ENCODE peak calls at places on chromosomes 7 and 10, in six cellular contexts. L is MM.1S, B is PC-3, K is SK-N-SH, U is HCT116, S is neural progenitor cell. W is an unnamed sample.

GRCh38 chr10:12448729-12449391 is 99.5 kb downstream of the CAMK1D start:
- DNase-seq in S (no peak), B (peak), U (peak), L (peak), K (no peak), W (peak)

GRCh38 chr7:149071641-149072437 is 18.7 kb downstream of the ZNF786 start:
- DNase-seq in B (no peak), L (no peak), S (peak), K (peak), U (peak), W (no peak)

GRCh38 chr7:84368122-84368521 is 173.5 kb upstream of the SEMA3A start:
- DNase-seq in K (no peak), B (no peak), U (no peak), S (no peak), L (no peak), W (no peak)

GRCh38 chr10:102113261-102113955 is 6.8 kb downstream of the LDB1 start:
- DNase-seq in S (peak), K (no peak), B (no peak), L (no peak), U (no peak), W (no peak)

GRCh38 chr10:14486777-14487510 is 156.2 kb upstream of the FRMD4A start:
- DNase-seq in K (no peak), U (no peak), B (no peak), S (peak), L (no peak), W (no peak)

GRCh38 chr7:39413866-39414668 is 152.1 kb upstream of the YAE1 start:
- DNase-seq in S (peak), U (peak), L (peak), B (peak), K (peak), W (peak)

GRCh38 chr7:511476-512145 is 8.0 kb downstream of the PDGFA start:
- DNase-seq in B (no peak), L (no peak), K (no peak), U (no peak), S (no peak), W (no peak)

GRCh38 chr10:103181244-103181643 is 11.8 kb downstream of the NT5C2 start:
- DNase-seq in L (peak), K (no peak), S (no peak), B (no peak), U (no peak), W (no peak)

GRCh38 chr7:17369686-17370426 is 71.4 kb downstream of the AHR start:
- DNase-seq in L (no peak), B (peak), U (no peak), K (no peak), S (no peak), W (peak)

GRCh38 chr7:50857804-50858203 is 75.1 kb upstream of the GRB10 start:
- DNase-seq in S (no peak), K (no peak), U (no peak), B (no peak), L (no peak), W (no peak)

GRCh38 chr10:108039821-108040584 is 875.5 kb upstream of the SORCS1 start:
- DNase-seq in K (no peak), L (peak), B (no peak), S (no peak), U (no peak), W (no peak)

GRCh38 chr10:12107781-12108180 is 21.7 kb upstream of the SEC61A2 start:
- DNase-seq in K (no peak), S (no peak), L (no peak), U (no peak), B (no peak), W (no peak)

GRCh38 chr7:39948375-39948774 is 1.7 kb upstream of the CDK13 start:
- DNase-seq in L (no peak), K (peak), B (no peak), U (no peak), S (no peak), W (peak)

GRCh38 chr7:84085147-84085546 is 109.4 kb downstream of the SEMA3A start:
- DNase-seq in U (no peak), K (no peak), B (peak), L (no peak), S (no peak), W (peak)

GRCh38 chr7:94183289-94183749 is 179.2 kb upstream of the BET1 start:
- DNase-seq in B (peak), L (peak), U (peak), K (no peak), S (peak), W (peak)

GRCh38 chr10:46309511-46310142 is 22.8 kb downstream of the ANTXRL start:
- DNase-seq in L (no peak), U (no peak), K (no peak), B (no peak), S (no peak), W (no peak)

GRCh38 chr10:46306550-46307184 is 19.9 kb downstream of the ANTXRL start:
- DNase-seq in U (no peak), S (no peak), L (no peak), B (no peak), K (no peak), W (no peak)

GRCh38 chr10:46308666-46309450 is 22.1 kb downstream of the ANTXRL start:
- DNase-seq in K (no peak), L (no peak), B (no peak), U (no peak), S (no peak), W (no peak)

GRCh38 chr10:46307281-46308112 is 20.7 kb downstream of the ANTXRL start:
- DNase-seq in L (no peak), U (no peak), S (no peak), K (no peak), B (no peak), W (no peak)

DNA sequence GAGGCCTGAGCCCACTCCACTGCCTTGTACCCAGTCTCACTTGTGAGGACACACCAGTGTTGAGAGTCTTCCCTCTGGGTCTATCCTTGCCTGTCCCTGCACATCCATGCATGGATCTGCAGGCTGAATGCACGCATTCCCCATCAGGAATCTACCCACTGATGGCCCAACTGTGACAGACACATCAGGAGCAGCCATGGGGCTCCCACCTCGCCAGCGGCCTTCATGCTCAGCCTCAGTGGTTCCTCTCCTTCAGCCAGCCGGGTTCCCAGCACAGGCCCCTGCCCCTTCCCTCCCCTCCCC is 21.3 kb downstream of the ANTXRL start:
- DNase-seq in S (no peak), L (no peak), U (no peak), B (no peak), K (no peak), W (no peak)
- TF ChIP-seq EZH2phosphoT487 in S (no peak), L (no peak), U (no peak), B (no peak), K (no peak), W (no peak)

DNA sequence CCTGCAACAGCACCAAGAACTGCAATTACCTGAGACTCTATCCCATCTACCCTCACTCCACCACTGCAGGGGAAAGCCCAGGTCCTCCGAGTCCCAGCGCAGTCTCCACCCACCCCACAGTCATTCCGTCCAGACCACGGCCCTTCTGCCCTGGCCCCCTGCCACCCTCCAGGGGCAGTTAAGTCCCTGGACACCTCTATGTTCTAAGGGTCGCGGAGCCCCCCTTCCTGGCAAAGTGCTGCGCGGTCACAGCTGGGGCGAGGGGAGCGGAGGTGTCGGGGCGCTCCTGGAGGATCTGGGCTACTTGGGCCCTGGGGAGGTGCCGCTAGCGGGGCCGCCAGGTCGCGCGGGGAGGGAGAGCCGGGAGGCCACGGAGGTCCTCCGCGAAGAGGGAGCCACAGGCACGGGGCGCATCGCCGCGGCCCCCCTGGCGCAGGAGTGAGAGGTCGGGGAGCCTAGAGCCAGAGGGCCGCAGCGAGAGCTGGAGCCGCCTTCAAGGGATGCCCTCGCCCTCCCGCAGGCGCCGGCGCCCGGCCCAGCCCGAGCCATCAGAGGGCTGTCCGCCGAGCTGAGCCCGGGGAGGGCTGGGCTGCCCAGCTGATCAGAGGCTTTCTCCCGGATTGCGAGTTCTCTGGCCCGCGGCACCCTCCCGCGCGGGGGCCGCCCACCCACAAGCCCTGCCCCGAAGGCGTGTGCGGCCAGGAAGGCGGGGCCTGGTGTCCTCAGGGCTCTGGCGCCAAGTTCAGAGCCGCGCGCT is 4.2 kb upstream of the ANTXRL start:
- DNase-seq in S (peak), B (peak), L (peak), K (peak), U (peak), W (peak)
- H3K9ac ChIP-seq in S (no peak), B (no peak), L (no peak), K (peak), U (peak), W (peak)

DNA sequence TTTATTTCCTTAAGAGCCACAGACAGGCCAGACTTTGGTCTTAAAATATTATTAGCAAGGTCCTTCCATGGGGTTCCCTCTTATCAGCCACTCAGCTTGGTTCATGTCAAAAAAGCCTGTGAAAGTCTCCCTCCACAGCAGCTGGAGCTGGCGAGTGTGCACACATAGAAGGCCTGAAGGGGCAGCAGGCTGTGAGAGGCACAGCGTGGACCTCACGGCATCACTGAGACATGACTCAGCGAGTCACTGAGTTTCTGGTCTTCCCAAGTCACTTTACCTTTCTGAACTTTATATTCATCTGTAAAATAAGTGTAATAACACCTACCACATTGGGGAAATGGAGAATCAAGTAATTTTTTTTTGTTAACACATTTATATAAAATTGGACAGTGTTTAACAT is 8.7 kb downstream of the TAF3 start:
- DNase-seq in K (no peak), L (no peak), U (no peak), B (peak), S (no peak), W (peak)
- TF ChIP-seq EZH2phosphoT487 in K (no peak), L (no peak), U (no peak), B (no peak), S (no peak), W (no peak)

DNA sequence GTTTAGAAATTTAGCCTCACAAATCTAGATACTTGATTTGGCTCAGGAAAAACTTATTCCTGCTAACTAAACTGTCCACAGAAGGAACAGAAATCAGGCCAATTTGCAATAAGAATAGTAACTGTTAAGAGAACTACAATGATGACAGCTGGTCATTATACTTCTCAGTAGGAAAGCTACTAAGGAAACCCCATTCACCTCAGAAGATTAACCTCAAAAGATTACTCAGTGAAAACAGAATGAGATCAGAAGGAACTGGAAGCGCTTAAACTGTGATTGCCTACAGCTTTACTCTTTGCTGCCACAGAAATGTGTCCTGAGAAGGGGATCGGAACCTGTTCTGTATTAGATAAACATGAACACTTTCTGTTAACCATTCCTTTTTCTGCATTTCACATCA is 24.3 kb upstream of the DNAJB12 start:
- DNase-seq in L (no peak), B (no peak), U (no peak), S (peak), K (no peak), W (no peak)
- H3K9ac ChIP-seq in L (no peak), B (no peak), U (no peak), S (no peak), K (no peak), W (no peak)

GRCh38 chr7:134448359-134449229 is 10.3 kb downstream of the AKR1B1 start:
- DNase-seq in K (no peak), L (no peak), U (peak), S (no peak), B (peak), W (peak)
- TF ChIP-seq EZH2phosphoT487 in K (no peak), L (no peak), U (no peak), S (no peak), B (no peak), W (no peak)

DNA sequence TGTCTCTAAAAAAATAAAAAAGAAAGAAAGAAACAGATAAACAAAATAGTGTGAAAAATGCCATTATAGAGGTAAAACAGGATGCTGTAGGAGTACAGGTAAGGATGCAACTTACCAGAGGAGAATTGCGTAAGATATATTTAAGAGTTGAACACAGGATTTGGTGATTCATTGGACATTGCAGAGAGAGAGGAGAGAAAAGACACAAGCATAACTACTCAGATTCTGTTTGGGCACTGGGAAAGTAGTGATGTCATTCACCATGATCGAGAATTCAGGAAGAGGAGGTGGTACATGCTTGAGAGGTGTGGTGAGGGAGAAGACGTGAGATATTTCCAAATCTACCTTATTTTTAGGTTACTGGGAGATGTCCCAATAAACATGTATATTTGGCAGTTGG is 97.6 kb downstream of the AASS start:
- DNase-seq in K (no peak), B (no peak), U (no peak), L (no peak), S (no peak), W (no peak)
- H3K9ac ChIP-seq in K (no peak), B (no peak), U (no peak), L (no peak), S (no peak), W (no peak)

GRCh38 chr7:158704524-158705233 is at the start of gene NCAPG2:
- DNase-seq in L (peak), B (peak), U (peak), K (peak), S (peak), W (peak)
- TF ChIP-seq EZH2phosphoT487 in L (no peak), B (no peak), U (no peak), K (no peak), S (no peak), W (no peak)

W was measured in GM23248.